ENCODE peak calls at places on chromosomes 11 and 22, in four cellular contexts. One of them, this sample, is unnamed.

GRCh38 chr22:38467438-38467903 is 425 bp upstream of the KDELR3 start:
- DNase-seq in GM23338: peak; percentile 47
- DNase-seq in ovary: no peak
- DNase-seq in testis: no peak
- DNase-seq in this sample: no peak

GRCh38 chr11:62665630-62666258 is 632 bp downstream of the CSKMT start:
- DNase-seq in GM23338: peak; percentile 42
- DNase-seq in ovary: peak; percentile 73
- DNase-seq in testis: peak; percentile 48
- DNase-seq in this sample: peak; percentile 66

GRCh38 chr11:65426839-65427690 is 4.5 kb downstream of the NEAT1 start:
- DNase-seq in GM23338: peak; percentile 54
- DNase-seq in ovary: peak; percentile 63
- DNase-seq in testis: peak; percentile 48
- DNase-seq in this sample: peak; percentile 46

GRCh38 chr11:65615950-65616574 is 486 bp downstream of the PCNX3 start:
- DNase-seq in GM23338: peak; percentile 57
- DNase-seq in ovary: no peak
- DNase-seq in testis: peak; percentile 50
- DNase-seq in this sample: no peak

GRCh38 chr11:127002669-127003259 is 2.2 kb upstream of the KIRREL3 start:
- DNase-seq in GM23338: no peak
- DNase-seq in ovary: no peak
- DNase-seq in testis: no peak
- DNase-seq in this sample: no peak

GRCh38 chr11:5197538-5197937 is 2.9 kb downstream of the OR51V1 start:
- DNase-seq in GM23338: no peak
- DNase-seq in ovary: no peak
- DNase-seq in testis: no peak
- DNase-seq in this sample: no peak

GRCh38 chr11:113242767-113243397 is 71.5 kb upstream of the TTC12 start:
- DNase-seq in GM23338: peak; percentile 55
- DNase-seq in ovary: peak; percentile 38
- DNase-seq in testis: peak; percentile 16
- DNase-seq in this sample: no peak

GRCh38 chr22:22352376-22352999 is 107.9 kb downstream of the VPREB1 start:
- DNase-seq in GM23338: no peak
- DNase-seq in ovary: no peak
- DNase-seq in testis: no peak
- DNase-seq in this sample: no peak

GRCh38 chr11:117941163-117941707 is 12.0 kb upstream of the TMPRSS13 start:
- DNase-seq in GM23338: no peak
- DNase-seq in ovary: no peak
- DNase-seq in testis: no peak
- DNase-seq in this sample: no peak

GRCh38 chr22:42622061-42622710 is 7.5 kb upstream of the POLDIP3 start:
- DNase-seq in GM23338: no peak
- DNase-seq in ovary: no peak
- DNase-seq in testis: no peak
- DNase-seq in this sample: no peak

DNA sequence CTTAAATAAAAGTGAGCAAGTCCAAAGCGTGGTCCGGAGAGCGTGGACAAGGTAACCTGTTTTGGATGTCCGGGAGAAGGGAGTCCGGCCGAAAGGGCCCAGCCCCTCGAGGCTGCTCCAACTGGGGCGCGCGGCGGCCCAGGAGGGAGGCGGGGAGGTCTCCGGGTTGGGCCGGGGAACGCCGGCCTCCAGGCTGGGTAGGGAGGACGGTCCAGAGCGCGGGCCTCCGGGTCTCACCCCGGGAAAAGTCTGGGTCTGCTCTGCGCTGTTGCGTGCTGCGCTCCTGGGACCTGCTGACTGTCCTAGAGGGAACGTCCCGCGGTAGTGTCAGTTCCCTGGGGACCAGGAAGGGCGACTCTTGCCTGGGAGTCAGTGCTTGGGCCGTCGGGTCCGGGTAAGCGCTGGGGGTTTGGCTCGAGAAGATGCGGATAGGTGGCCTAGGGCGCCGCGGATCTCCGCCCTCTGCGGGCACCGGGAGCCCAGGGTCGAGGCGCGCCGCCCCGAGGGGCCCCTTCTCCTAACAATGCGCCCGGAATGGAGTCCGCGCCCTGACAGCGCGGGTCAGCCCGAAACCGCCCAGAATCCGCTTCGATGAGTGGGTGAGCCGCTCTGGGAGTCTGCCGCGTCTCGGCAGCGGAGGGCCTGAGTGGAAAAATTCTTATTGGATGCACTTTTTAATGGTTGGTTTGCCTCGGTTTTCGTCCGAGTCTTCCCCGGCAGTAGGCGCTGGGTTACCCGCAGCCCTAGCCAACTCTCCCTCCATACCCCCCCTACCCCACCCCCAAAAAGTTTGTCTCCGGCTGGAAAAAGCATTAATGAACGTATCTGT is 908 bp upstream of the FLI1 start:
- DNase-seq in GM23338: peak; percentile 63
- DNase-seq in ovary: no peak
- DNase-seq in testis: no peak
- DNase-seq in this sample: peak; percentile 61
- H3K27ac ChIP-seq in GM23338: no peak overlapping the region
- H3K27ac ChIP-seq in ovary: no peak overlapping the region
- H3K27ac ChIP-seq in testis: peak overlapping the region; percentile 24
- H3K27ac ChIP-seq in this sample: peak overlapping the region; percentile 94

GRCh38 chr11:123176785-123177184 is 18.3 kb downstream of the CLMP start:
- DNase-seq in GM23338: no peak
- DNase-seq in ovary: no peak
- DNase-seq in testis: no peak
- DNase-seq in this sample: no peak

GRCh38 chr11:123180166-123180565 is 14.9 kb downstream of the CLMP start:
- DNase-seq in GM23338: no peak
- DNase-seq in ovary: no peak
- DNase-seq in testis: no peak
- DNase-seq in this sample: no peak

GRCh38 chr11:123180574-123180973 is 14.5 kb downstream of the CLMP start:
- DNase-seq in GM23338: no peak
- DNase-seq in ovary: no peak
- DNase-seq in testis: no peak
- DNase-seq in this sample: no peak

GRCh38 chr11:123179571-123179970 is 15.5 kb downstream of the CLMP start:
- DNase-seq in GM23338: no peak
- DNase-seq in ovary: no peak
- DNase-seq in testis: no peak
- DNase-seq in this sample: no peak

GRCh38 chr11:123178166-123178565 is 16.9 kb downstream of the CLMP start:
- DNase-seq in GM23338: no peak
- DNase-seq in ovary: no peak
- DNase-seq in testis: no peak
- DNase-seq in this sample: no peak
- H3K4me1 ChIP-seq in GM23338: peaks cover 55% of the 10 kb centered on the region
- H3K4me1 ChIP-seq in ovary: peaks cover 27% of the 10 kb centered on the region
- H3K4me1 ChIP-seq in testis: peaks cover 5% of the 10 kb centered on the region
- H3K4me1 ChIP-seq in this sample: peaks cover 11% of the 10 kb centered on the region

DNA sequence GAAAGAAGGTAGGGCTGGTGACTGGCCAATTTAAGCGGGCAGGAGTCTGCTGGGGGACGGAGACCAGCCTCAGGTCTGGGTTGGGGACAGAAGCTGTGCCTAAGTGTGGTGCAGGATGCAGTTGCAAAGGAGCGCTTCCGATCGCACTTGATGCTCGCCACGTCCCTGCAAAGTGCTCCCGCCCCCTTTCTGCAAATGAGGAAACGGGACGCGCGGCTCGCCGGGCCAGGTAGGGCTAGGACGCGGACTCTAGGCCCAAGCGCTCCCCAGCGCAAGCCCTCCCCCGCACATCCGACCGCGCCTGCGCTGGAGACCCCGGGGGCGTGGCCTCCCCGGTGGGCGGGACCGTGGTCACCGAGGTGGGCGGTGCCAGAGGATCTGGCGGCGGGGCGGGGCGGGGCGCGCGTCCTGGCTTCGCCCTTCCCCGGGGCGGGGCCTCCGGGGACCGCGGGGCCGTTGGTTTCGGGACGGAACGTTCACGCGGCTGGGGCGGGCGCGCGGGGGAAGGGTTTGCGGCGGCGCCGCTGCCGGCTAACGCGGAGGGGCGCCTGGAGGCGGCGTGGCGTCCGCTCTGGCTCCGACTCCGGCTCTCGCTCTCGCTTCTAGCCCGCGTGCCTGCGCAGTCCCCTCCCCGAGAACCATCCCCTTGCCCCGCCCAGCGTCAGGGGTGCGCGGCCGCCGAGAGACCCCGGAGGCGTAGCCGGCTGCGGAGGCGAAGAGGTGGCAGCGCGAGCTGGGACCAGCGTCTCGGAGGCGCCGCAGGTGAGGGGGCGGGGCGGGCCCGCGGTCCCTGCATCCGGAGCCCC is at the start of gene FAM118A:
- DNase-seq in GM23338: peak; percentile 95
- DNase-seq in ovary: peak; percentile 99
- DNase-seq in testis: peak; percentile 94
- DNase-seq in this sample: peak; percentile 93
- H3K27ac ChIP-seq in GM23338: peak within 1 kb of the TSS; percentile 92
- H3K27ac ChIP-seq in ovary: no peak within 1 kb of the TSS
- H3K27ac ChIP-seq in testis: peak within 1 kb of the TSS; percentile 79
- H3K27ac ChIP-seq in this sample: peak within 1 kb of the TSS; percentile 77

GRCh38 chr11:690738-691633 is 4.0 kb downstream of the DEAF1 start:
- DNase-seq in GM23338: no peak
- DNase-seq in ovary: no peak
- DNase-seq in testis: peak; percentile 75
- DNase-seq in this sample: no peak

GRCh38 chr11:689630-690029 is 5.4 kb downstream of the DEAF1 start:
- DNase-seq in GM23338: no peak
- DNase-seq in ovary: no peak
- DNase-seq in testis: no peak
- DNase-seq in this sample: no peak

GRCh38 chr11:686451-687243 is 8.4 kb downstream of the DEAF1 start:
- DNase-seq in GM23338: no peak
- DNase-seq in ovary: no peak
- DNase-seq in testis: no peak
- DNase-seq in this sample: no peak

GRCh38 chr11:688681-689080 is 6.3 kb downstream of the DEAF1 start:
- DNase-seq in GM23338: no peak
- DNase-seq in ovary: no peak
- DNase-seq in testis: no peak
- DNase-seq in this sample: no peak

DNA sequence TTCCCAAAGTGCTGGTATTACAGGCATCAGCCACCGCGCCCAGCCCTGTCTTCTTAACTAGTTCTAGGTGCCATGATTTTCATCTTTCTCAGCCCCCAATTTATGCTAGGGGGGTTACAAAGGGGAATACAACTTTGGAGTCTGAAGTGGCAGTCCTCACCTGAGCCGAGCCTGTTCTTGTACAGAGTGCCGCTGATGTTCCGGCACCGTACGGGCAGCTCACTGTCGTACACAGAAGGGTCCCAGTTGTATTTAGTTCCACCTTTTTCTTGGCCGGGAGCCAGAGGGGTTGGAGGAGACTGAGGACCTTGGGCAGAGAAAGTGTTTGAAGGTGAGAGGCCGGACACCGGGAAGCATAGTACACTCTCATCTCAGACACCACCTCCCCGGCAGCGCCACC is 7.3 kb downstream of the DEAF1 start:
- DNase-seq in GM23338: no peak
- DNase-seq in ovary: no peak
- DNase-seq in testis: no peak
- DNase-seq in this sample: no peak
- H3K4me1 ChIP-seq in GM23338: peaks cover 16% of the 10 kb centered on the region
- H3K4me1 ChIP-seq in ovary: peaks cover under 1% of the 10 kb centered on the region
- H3K4me1 ChIP-seq in testis: peaks cover 20% of the 10 kb centered on the region
- H3K4me1 ChIP-seq in this sample: peaks cover under 1% of the 10 kb centered on the region

DNA sequence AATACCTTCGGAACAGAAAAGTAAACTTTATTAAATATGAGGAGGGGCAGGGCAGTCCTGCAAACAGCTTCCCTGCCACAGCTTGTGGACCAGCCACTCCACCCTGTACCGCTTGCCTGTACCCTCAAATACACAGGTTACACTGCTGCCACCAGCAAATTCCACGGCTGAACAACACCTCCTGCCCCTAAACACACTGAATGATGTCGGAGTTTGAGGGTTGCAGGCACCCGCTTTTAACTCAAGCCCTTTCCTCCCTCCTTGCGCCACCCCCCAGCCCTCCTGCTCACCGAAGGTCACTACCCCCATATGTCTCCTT is 4.0 kb downstream of the VSIG2 start:
- DNase-seq in GM23338: no peak
- DNase-seq in ovary: no peak
- DNase-seq in testis: no peak
- DNase-seq in this sample: no peak
- H3K27ac ChIP-seq in GM23338: no peak overlapping the region
- H3K27ac ChIP-seq in ovary: no peak overlapping the region
- H3K27ac ChIP-seq in testis: no peak overlapping the region
- H3K27ac ChIP-seq in this sample: peak overlapping the region; percentile 80

GRCh38 chr11:119267645-119268044 is 49.3 kb downstream of the MCAM start:
- DNase-seq in GM23338: no peak
- DNase-seq in ovary: no peak
- DNase-seq in testis: no peak
- DNase-seq in this sample: no peak
- H3K4me1 ChIP-seq in GM23338: peaks cover 4% of the 10 kb centered on the region
- H3K4me1 ChIP-seq in ovary: no peaks in the 10 kb centered on the region
- H3K4me1 ChIP-seq in testis: peaks cover 10% of the 10 kb centered on the region
- H3K4me1 ChIP-seq in this sample: peaks cover 23% of the 10 kb centered on the region

GRCh38 chr11:3169952-3170755 is 5.0 kb upstream of the OSBPL5 start:
- DNase-seq in GM23338: no peak
- DNase-seq in ovary: no peak
- DNase-seq in testis: no peak
- DNase-seq in this sample: peak; percentile 43
- H3K27ac ChIP-seq in GM23338: no peak overlapping the region
- H3K27ac ChIP-seq in ovary: no peak overlapping the region
- H3K27ac ChIP-seq in testis: no peak overlapping the region
- H3K27ac ChIP-seq in this sample: no peak overlapping the region

GRCh38 chr11:33697997-33698396 is 2.6 kb downstream of the C11orf91 start:
- DNase-seq in GM23338: no peak
- DNase-seq in ovary: no peak
- DNase-seq in testis: no peak
- DNase-seq in this sample: no peak
- H3K4me1 ChIP-seq in GM23338: peaks cover 20% of the 10 kb centered on the region
- H3K4me1 ChIP-seq in ovary: peaks cover 17% of the 10 kb centered on the region
- H3K4me1 ChIP-seq in testis: peaks cover 17% of the 10 kb centered on the region
- H3K4me1 ChIP-seq in this sample: peaks cover 53% of the 10 kb centered on the region

DNA sequence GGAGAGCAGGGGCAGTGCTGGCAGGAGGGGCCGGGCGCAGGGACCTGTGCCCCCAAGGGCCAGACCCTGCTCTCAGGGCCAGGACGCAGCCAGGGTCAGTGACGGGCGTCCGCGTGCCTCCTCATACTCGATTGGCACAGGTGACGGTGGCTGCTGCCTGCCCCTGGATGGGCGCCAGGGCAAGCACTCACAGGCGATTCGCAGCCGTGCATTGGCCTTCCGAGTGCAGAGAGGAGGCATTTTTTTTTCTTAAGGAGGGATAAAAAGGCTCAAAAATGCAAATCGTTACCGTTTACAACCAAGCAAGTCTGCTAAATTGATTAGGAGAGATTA is 42.8 kb downstream of the MACROD1 start:
- DNase-seq in GM23338: no peak
- DNase-seq in ovary: peak; percentile 44
- DNase-seq in testis: peak; percentile 61
- DNase-seq in this sample: peak; percentile 83
- H3K27ac ChIP-seq in GM23338: peak overlapping the region; percentile 59
- H3K27ac ChIP-seq in ovary: no peak overlapping the region
- H3K27ac ChIP-seq in testis: no peak overlapping the region
- H3K27ac ChIP-seq in this sample: peak overlapping the region; percentile 49

This sample was measured in lower lobe of right lung.